ENCODE peak calls at places on chromosome 7, in seven cellular contexts. V, Q, D, G, A, N and I are unnamed samples.

GRCh38 chr7:131183611-131184119 is 144.0 kb upstream of the MKLN1 start:
- DNase-seq in V (no peak), Q (no peak), D (no peak), G (no peak), A (no peak), N (peak), I (no peak)

GRCh38 chr7:44581426-44581906 is 565 bp downstream of the TMED4 start:
- DNase-seq in V (no peak), Q (no peak), D (no peak), G (peak), A (peak), N (no peak), I (peak)

GRCh38 chr7:112550468-112551060 is 69.8 kb downstream of the LSMEM1 start:
- DNase-seq in V (peak), Q (peak), D (peak), G (no peak), A (no peak), N (peak), I (peak)

GRCh38 chr7:130985361-130985760 is 251.4 kb upstream of the KLF14 start:
- DNase-seq in V (no peak), Q (no peak), D (no peak), G (no peak), A (no peak), N (no peak), I (no peak)

GRCh38 chr7:3943779-3944520 is 642.9 kb downstream of the SDK1 start:
- DNase-seq in V (no peak), Q (no peak), D (no peak), G (no peak), A (no peak), N (no peak), I (no peak)

GRCh38 chr7:155071121-155071651 is 1.1 kb downstream of the HTR5A start:
- DNase-seq in V (no peak), Q (no peak), D (no peak), G (no peak), A (no peak), N (no peak), I (no peak)

GRCh38 chr7:46576950-46577349 is 655.9 kb upstream of the IGFBP3 start:
- DNase-seq in V (no peak), Q (no peak), D (no peak), G (no peak), A (no peak), N (no peak), I (no peak)

GRCh38 chr7:38681882-38682281 is 50.7 kb upstream of the AMPH start:
- DNase-seq in V (peak), Q (peak), D (no peak), G (no peak), A (no peak), N (no peak), I (no peak)

GRCh38 chr7:12638851-12639467 is 48.5 kb upstream of the ARL4A start:
- DNase-seq in V (no peak), Q (no peak), D (no peak), G (no peak), A (no peak), N (peak), I (peak)

GRCh38 chr7:27062946-27063345 is 32.9 kb downstream of the HOXA1 start:
- DNase-seq in V (no peak), Q (no peak), D (no peak), G (no peak), A (no peak), N (no peak), I (no peak)

GRCh38 chr7:1081931-1082401 is 5.9 kb upstream of the GPER1 start:
- DNase-seq in V (no peak), Q (peak), D (no peak), G (no peak), A (no peak), N (no peak), I (no peak)

GRCh38 chr7:84251183-84251845 is 56.7 kb upstream of the SEMA3A start:
- DNase-seq in V (peak), Q (no peak), D (no peak), G (no peak), A (no peak), N (no peak), I (no peak)

GRCh38 chr7:75866497-75867389 is 12.1 kb upstream of the RHBDD2 start:
- DNase-seq in V (peak), Q (no peak), D (peak), G (peak), A (peak), N (peak), I (peak)

GRCh38 chr7:138892808-138893207 is 88.4 kb downstream of the KIAA1549 start:
- DNase-seq in V (no peak), Q (no peak), D (no peak), G (no peak), A (no peak), N (no peak), I (no peak)

GRCh38 chr7:151374726-151375125 is 33.1 kb downstream of the NUB1 start:
- DNase-seq in V (no peak), Q (no peak), D (no peak), G (no peak), A (no peak), N (no peak), I (no peak)